ENCODE peak calls at places on chromosomes 13 and 19, in four cellular contexts. H is GM04503, V is cardiac fibroblast, Y is NCI-H1694 treated with DMSO at 0.1 percent for 48 hours. F is an unnamed sample.
A peak's percentile ranks its signal among the peaks of the same experiment; 100 is the strongest.

GRCh38 chr13:50901701-50902100 is 7.9 kb upstream of the RNASEH2B start:
- DNase-seq in H (no peak), V (no peak), Y (no peak), F (no peak)

GRCh38 chr13:78596701-78597550 is 6.4 kb downstream of the POU4F1 start:
- DNase-seq in H (no peak), V (no peak), Y (no peak), F (no peak)

GRCh38 chr13:79775830-79776229 is 294.9 kb downstream of the NDFIP2 start:
- DNase-seq in H (no peak), V (peak; percentile 88), Y (peak; percentile 39), F (no peak)

GRCh38 chr13:41216160-41216559 is 21.8 kb upstream of the KBTBD7 start:
- DNase-seq in H (no peak), V (peak; percentile 25), Y (no peak), F (no peak)

GRCh38 chr19:6213696-6214585 is 65.8 kb downstream of the MLLT1 start:
- DNase-seq in H (no peak), V (no peak), Y (no peak), F (no peak)

GRCh38 chr13:113187263-113187669 is 21.2 kb downstream of the PCID2 start:
- DNase-seq in H (peak; percentile 98), V (peak; percentile 99), Y (no peak), F (peak; percentile 72)

GRCh38 chr19:1241417-1242095 is at the start of gene ATP5F1D:
- DNase-seq in H (no peak), V (peak; percentile 96), Y (peak; percentile 72), F (peak; percentile 94)

GRCh38 chr19:38990949-38991697 is 15.6 kb upstream of the FBXO17 start:
- DNase-seq in H (no peak), V (peak; percentile 27), Y (no peak), F (no peak)

GRCh38 chr13:109273326-109273751 is 513.0 kb downstream of the IRS2 start:
- DNase-seq in H (no peak), V (peak; percentile 47), Y (no peak), F (no peak)

GRCh38 chr13:50846861-50847475 is 3.5 kb upstream of the DLEU7 start:
- DNase-seq in H (no peak), V (no peak), Y (no peak), F (no peak)

GRCh38 chr13:31131470-31131961 is 30.2 kb downstream of the HSPH1 start:
- DNase-seq in H (no peak), V (no peak), Y (no peak), F (no peak)

GRCh38 chr13:50392977-50393376 is 377.7 kb downstream of the KCNRG start:
- DNase-seq in H (no peak), V (no peak), Y (no peak), F (no peak)

GRCh38 chr19:38684078-38684861 is 36.8 kb downstream of the ACTN4 start:
- DNase-seq in H (peak; percentile 82), V (peak; percentile 95), Y (peak; percentile 32), F (peak; percentile 42)

GRCh38 chr13:21458457-21458815 is 667 bp downstream of the ZDHHC20 start:
- DNase-seq in H (no peak), V (no peak), Y (peak; percentile 13), F (peak; percentile 53)

GRCh38 chr13:107900775-107901174 is 314.6 kb downstream of the LIG4 start:
- DNase-seq in H (no peak), V (peak; percentile 43), Y (no peak), F (no peak)

GRCh38 chr19:17865364-17866311 is 5.9 kb downstream of the RPL18A start:
- DNase-seq in H (no peak), V (no peak), Y (no peak), F (peak; percentile 38)

GRCh38 chr13:27635256-27635655 is 13.6 kb downstream of the POLR1D start:
- DNase-seq in H (no peak), V (no peak), Y (no peak), F (no peak)

GRCh38 chr13:54875111-54875510 is 1846.5 kb downstream of the OLFM4 start:
- DNase-seq in H (no peak), V (no peak), Y (no peak), F (no peak)

GRCh38 chr19:56110515-56111448 is 10.3 kb downstream of the ZNF787 start:
- DNase-seq in H (no peak), V (peak; percentile 73), Y (no peak), F (no peak)

GRCh38 chr19:42306646-42307045 is 4.2 kb upstream of the PAFAH1B3 start:
- DNase-seq in H (no peak), V (no peak), Y (no peak), F (no peak)

GRCh38 chr19:7739801-7740659 is 7.3 kb downstream of the CD209 start:
- DNase-seq in H (no peak), V (no peak), Y (no peak), F (no peak)

GRCh38 chr13:59950201-59950730 is 213.5 kb downstream of the DIAPH3 start:
- DNase-seq in H (no peak), V (no peak), Y (no peak), F (no peak)

GRCh38 chr13:74135306-74136088 is 1.3 kb upstream of the KLF12 start:
- DNase-seq in H (no peak), V (peak; percentile 81), Y (peak; percentile 42), F (peak; percentile 64)

GRCh38 chr19:992670-993055 is 7.6 kb upstream of the GRIN3B start:
- DNase-seq in H (no peak), V (no peak), Y (no peak), F (no peak)

GRCh38 chr19:14979136-14979497 is 547 bp downstream of the SLC1A6 start:
- DNase-seq in H (no peak), V (no peak), Y (no peak), F (no peak)

GRCh38 chr19:12464769-12465725 is 19.6 kb downstream of the ZNF709 start:
- DNase-seq in H (no peak), V (no peak), Y (no peak), F (no peak)

GRCh38 chr19:51136891-51137551 is 5.1 kb upstream of the SIGLEC7 start:
- DNase-seq in H (no peak), V (peak; percentile 12), Y (no peak), F (no peak)

GRCh38 chr13:110825516-110825915 is 89.4 kb downstream of the ANKRD10 start:
- DNase-seq in H (no peak), V (no peak), Y (no peak), F (no peak)

GRCh38 chr19:48397636-48398328 is 4.3 kb downstream of the GRIN2D start:
- DNase-seq in H (no peak), V (no peak), Y (no peak), F (no peak)

GRCh38 chr13:91643394-91643793 is 245.0 kb downstream of the GPC5 start:
- DNase-seq in H (no peak), V (no peak), Y (no peak), F (no peak)

GRCh38 chr13:39506559-39507390 is 96.2 kb downstream of the LHFPL6 start:
- DNase-seq in H (no peak), V (no peak), Y (peak; percentile 25), F (no peak)

GRCh38 chr13:27425151-27425917 is 915 bp downstream of the GTF3A start:
- DNase-seq in H (no peak), V (no peak), Y (no peak), F (peak; percentile 29)

GRCh38 chr19:10797078-10797477 is 38.9 kb downstream of the TMED1 start:
- DNase-seq in H (no peak), V (no peak), Y (no peak), F (peak; percentile 54)

F was measured in activated naive CD4-positive, alpha-beta T cell treated with Interleukin-2 at 50 U/mL for 16 hours.